ENCODE peak calls at places on chromosomes 12 and 14, in nine cellular contexts. One of them, this sample, is unnamed.

GRCh38 chr12:76032043-76032981 is 736 bp upstream of the PHLDA1 start:
- DNase-seq in EH: peak; percentile 67
- DNase-seq in KG1: no peak
- DNase-seq in globus pallidus: peak; percentile 42
- DNase-seq in stromal cell of bone marrow: no peak
- DNase-seq in fibroblast of lung: peak; percentile 75
- DNase-seq in activated T-cell treated with anti-CD3 and anti-CD28 coated beads for 4 hours: peak; percentile 23
- DNase-seq in Daoy: peak; percentile 75
- DNase-seq in Kasumi-1: peak; percentile 64
- DNase-seq in this sample: no peak

GRCh38 chr12:124762384-124762783 is 101.3 kb downstream of the SCARB1 start:
- DNase-seq in EH: no peak
- DNase-seq in KG1: no peak
- DNase-seq in globus pallidus: no peak
- DNase-seq in stromal cell of bone marrow: no peak
- DNase-seq in fibroblast of lung: no peak
- DNase-seq in activated T-cell treated with anti-CD3 and anti-CD28 coated beads for 4 hours: no peak
- DNase-seq in Daoy: no peak
- DNase-seq in Kasumi-1: no peak
- DNase-seq in this sample: no peak

GRCh38 chr14:103894034-103894722 is 34.1 kb upstream of the TDRD9 start:
- DNase-seq in EH: no peak
- DNase-seq in KG1: no peak
- DNase-seq in globus pallidus: no peak
- DNase-seq in stromal cell of bone marrow: no peak
- DNase-seq in fibroblast of lung: no peak
- DNase-seq in activated T-cell treated with anti-CD3 and anti-CD28 coated beads for 4 hours: no peak
- DNase-seq in Daoy: peak; percentile 7
- DNase-seq in Kasumi-1: no peak
- DNase-seq in this sample: no peak

GRCh38 chr14:99769123-99769522 is 24.1 kb upstream of the EML1 start:
- DNase-seq in EH: no peak
- DNase-seq in KG1: no peak
- DNase-seq in globus pallidus: no peak
- DNase-seq in stromal cell of bone marrow: no peak
- DNase-seq in fibroblast of lung: no peak
- DNase-seq in activated T-cell treated with anti-CD3 and anti-CD28 coated beads for 4 hours: no peak
- DNase-seq in Daoy: no peak
- DNase-seq in Kasumi-1: no peak
- DNase-seq in this sample: no peak

GRCh38 chr12:122182887-122183587 is at the start of gene LRRC43:
- DNase-seq in EH: peak; percentile 40
- DNase-seq in KG1: no peak
- DNase-seq in globus pallidus: no peak
- DNase-seq in stromal cell of bone marrow: no peak
- DNase-seq in fibroblast of lung: peak; percentile 39
- DNase-seq in activated T-cell treated with anti-CD3 and anti-CD28 coated beads for 4 hours: no peak
- DNase-seq in Daoy: peak; percentile 28
- DNase-seq in Kasumi-1: no peak
- DNase-seq in this sample: peak; percentile 60

GRCh38 chr12:14751987-14752386 is 51.3 kb downstream of the WBP11 start:
- DNase-seq in EH: no peak
- DNase-seq in KG1: no peak
- DNase-seq in globus pallidus: no peak
- DNase-seq in stromal cell of bone marrow: no peak
- DNase-seq in fibroblast of lung: no peak
- DNase-seq in activated T-cell treated with anti-CD3 and anti-CD28 coated beads for 4 hours: no peak
- DNase-seq in Daoy: no peak
- DNase-seq in Kasumi-1: no peak
- DNase-seq in this sample: no peak

GRCh38 chr12:92912052-92912451 is 17.0 kb downstream of the EEA1 start:
- DNase-seq in EH: peak; percentile 54
- DNase-seq in KG1: no peak
- DNase-seq in globus pallidus: no peak
- DNase-seq in stromal cell of bone marrow: no peak
- DNase-seq in fibroblast of lung: peak; percentile 90
- DNase-seq in activated T-cell treated with anti-CD3 and anti-CD28 coated beads for 4 hours: no peak
- DNase-seq in Daoy: peak; percentile 46
- DNase-seq in Kasumi-1: no peak
- DNase-seq in this sample: peak; percentile 69

GRCh38 chr12:44227601-44228000 is 391.7 kb downstream of the TMEM117 start:
- DNase-seq in EH: peak; percentile 0
- DNase-seq in KG1: no peak
- DNase-seq in globus pallidus: no peak
- DNase-seq in stromal cell of bone marrow: no peak
- DNase-seq in fibroblast of lung: no peak
- DNase-seq in activated T-cell treated with anti-CD3 and anti-CD28 coated beads for 4 hours: no peak
- DNase-seq in Daoy: no peak
- DNase-seq in Kasumi-1: no peak
- DNase-seq in this sample: no peak

GRCh38 chr14:66824251-66824650 is 316.3 kb downstream of the GPHN start:
- DNase-seq in EH: no peak
- DNase-seq in KG1: no peak
- DNase-seq in globus pallidus: peak; percentile 59
- DNase-seq in stromal cell of bone marrow: no peak
- DNase-seq in fibroblast of lung: no peak
- DNase-seq in activated T-cell treated with anti-CD3 and anti-CD28 coated beads for 4 hours: no peak
- DNase-seq in Daoy: no peak
- DNase-seq in Kasumi-1: no peak
- DNase-seq in this sample: no peak

GRCh38 chr12:2009623-2010022 is 5.4 kb upstream of the DCP1B start:
- DNase-seq in EH: no peak
- DNase-seq in KG1: no peak
- DNase-seq in globus pallidus: no peak
- DNase-seq in stromal cell of bone marrow: no peak
- DNase-seq in fibroblast of lung: no peak
- DNase-seq in activated T-cell treated with anti-CD3 and anti-CD28 coated beads for 4 hours: no peak
- DNase-seq in Daoy: no peak
- DNase-seq in Kasumi-1: peak; percentile 1
- DNase-seq in this sample: peak; percentile 14

GRCh38 chr14:63435838-63436237 is 107.3 kb downstream of the PPP2R5E start:
- DNase-seq in EH: peak; percentile 78
- DNase-seq in KG1: no peak
- DNase-seq in globus pallidus: peak; percentile 75
- DNase-seq in stromal cell of bone marrow: peak; percentile 83
- DNase-seq in fibroblast of lung: peak; percentile 50
- DNase-seq in activated T-cell treated with anti-CD3 and anti-CD28 coated beads for 4 hours: no peak
- DNase-seq in Daoy: no peak
- DNase-seq in Kasumi-1: no peak
- DNase-seq in this sample: peak; percentile 76

GRCh38 chr12:63056649-63057048 is 94.4 kb downstream of the AVPR1A start:
- DNase-seq in EH: no peak
- DNase-seq in KG1: no peak
- DNase-seq in globus pallidus: no peak
- DNase-seq in stromal cell of bone marrow: no peak
- DNase-seq in fibroblast of lung: no peak
- DNase-seq in activated T-cell treated with anti-CD3 and anti-CD28 coated beads for 4 hours: no peak
- DNase-seq in Daoy: no peak
- DNase-seq in Kasumi-1: no peak
- DNase-seq in this sample: no peak

This sample was measured in foreskin fibroblast.